ENCODE peak calls at places on chromosomes 6 and 20, in eight cellular contexts. B, M, S, X, V, G, D and Y are unnamed samples.

GRCh38 chr20:63627129-63627699 is 313 bp upstream of the GMEB2 start:
- DNase-seq in D (peak), X (peak), G (peak), V (peak), S (peak), M (peak), B (peak), Y (peak)

GRCh38 chr20:4153251-4153650 is 137.9 kb upstream of the RNF24 start:
- DNase-seq in V (no peak), G (no peak), B (no peak), M (no peak), X (no peak), S (peak), D (no peak), Y (no peak)

GRCh38 chr20:23230766-23231385 is 119.7 kb upstream of the NXT1 start:
- DNase-seq in D (no peak), V (no peak), S (no peak), X (no peak), M (no peak), G (no peak), B (no peak), Y (no peak)

GRCh38 chr6:170189236-170189635 is 101.6 kb downstream of the DLL1 start:
- DNase-seq in G (no peak), V (no peak), M (no peak), X (no peak), B (no peak), D (no peak), S (no peak), Y (no peak)

GRCh38 chr6:1487239-1487638 is 97.9 kb downstream of the FOXF2 start:
- DNase-seq in X (no peak), V (no peak), B (no peak), D (no peak), G (no peak), M (no peak), S (no peak), Y (no peak)

GRCh38 chr6:49541210-49541724 is 9.2 kb upstream of the C6orf141 start:
- DNase-seq in S (no peak), M (no peak), D (peak), X (no peak), G (no peak), B (no peak), V (no peak), Y (no peak)

GRCh38 chr6:2764610-2765165 is 505 bp upstream of the WRNIP1 start:
- DNase-seq in B (peak), X (peak), V (peak), G (peak), D (peak), M (no peak), S (peak), Y (peak)

GRCh38 chr20:25053207-25054132 is 4.5 kb downstream of the ACSS1 start:
- DNase-seq in G (peak), X (no peak), D (peak), M (no peak), S (no peak), V (no peak), B (no peak), Y (peak)

GRCh38 chr6:138161434-138162103 is at the start of gene ARFGEF3:
- DNase-seq in V (peak), S (peak), D (peak), G (peak), M (peak), B (peak), X (peak), Y (peak)

GRCh38 chr6:138044458-138044857 is 62.8 kb downstream of the PERP start:
- DNase-seq in V (no peak), M (no peak), B (no peak), D (no peak), S (no peak), G (no peak), X (no peak), Y (no peak)

GRCh38 chr6:6494677-6495076 is 93.8 kb upstream of the LY86 start:
- DNase-seq in S (peak), V (peak), G (peak), D (no peak), M (peak), B (no peak), X (peak), Y (peak)

GRCh38 chr20:50981714-50982048 is 23.1 kb downstream of the MOCS3 start:
- DNase-seq in V (no peak), X (no peak), S (no peak), D (no peak), G (no peak), B (no peak), M (no peak), Y (no peak)

GRCh38 chr20:37442986-37443385 is 78.1 kb upstream of the NNAT start:
- DNase-seq in B (no peak), S (no peak), V (no peak), X (no peak), D (no peak), G (no peak), M (no peak), Y (no peak)

GRCh38 chr20:32007787-32008616 is 2.2 kb upstream of the CCM2L start:
- DNase-seq in V (no peak), X (no peak), G (no peak), M (peak), D (peak), B (no peak), S (peak), Y (peak)

GRCh38 chr6:148799647-148800046 is 52.8 kb downstream of the UST start:
- DNase-seq in V (no peak), G (no peak), D (no peak), M (no peak), B (no peak), S (no peak), X (no peak), Y (no peak)

GRCh38 chr20:40880716-40881104 is 147.9 kb upstream of the TOP1 start:
- DNase-seq in G (no peak), M (no peak), V (no peak), X (no peak), D (no peak), S (no peak), B (no peak), Y (no peak)

GRCh38 chr20:49424536-49424935 is 57.9 kb downstream of the KCNB1 start:
- DNase-seq in B (no peak), X (peak), D (peak), G (no peak), V (no peak), M (peak), S (no peak), Y (no peak)

GRCh38 chr6:33426590-33427563 is 7.0 kb downstream of the SYNGAP1 start:
- DNase-seq in B (no peak), X (no peak), V (no peak), G (no peak), S (no peak), M (peak), D (no peak), Y (no peak)